ENCODE peak calls at places on chromosomes 6 and 20, in six cellular contexts. G is psoas muscle; A is ovary; J is HCT116; U is CD8-positive, alpha-beta T cell; S is cardiac muscle cell. D is an unnamed sample.

GRCh38 chr20:15278041-15278440 is 940.6 kb upstream of the FLRT3 start:
- DNase-seq in G (no peak), A (no peak), J (no peak), U (no peak), S (no peak), D (no peak)

GRCh38 chr6:20717743-20718142 is 183.5 kb downstream of the CDKAL1 start:
- DNase-seq in G (no peak), A (no peak), J (no peak), U (no peak), S (peak; percentile 21), D (no peak)

GRCh38 chr6:138567052-138567451 is 67.8 kb upstream of the NHSL1 start:
- DNase-seq in G (no peak), A (no peak), J (no peak), U (no peak), S (no peak), D (no peak)

GRCh38 chr6:139407718-139408222 is 33.3 kb upstream of the CITED2 start:
- DNase-seq in G (no peak), A (no peak), J (no peak), U (no peak), S (no peak), D (no peak)

GRCh38 chr20:59351148-59352040 is 51.0 kb downstream of the EDN3 start:
- DNase-seq in G (no peak), A (no peak), J (no peak), U (no peak), S (no peak), D (peak; percentile 21)

GRCh38 chr6:46325561-46326525 is 155.1 kb upstream of the ENPP5 start:
- DNase-seq in G (no peak), A (peak; percentile 26), J (no peak), U (no peak), S (peak; percentile 10), D (no peak)

GRCh38 chr20:25571817-25572216 is 13.5 kb downstream of the NINL start:
- DNase-seq in G (no peak), A (no peak), J (no peak), U (no peak), S (no peak), D (no peak)

GRCh38 chr20:45254867-45255266 is 503 bp upstream of the SLPI start:
- DNase-seq in G (no peak), A (no peak), J (no peak), U (no peak), S (no peak), D (no peak)

GRCh38 chr6:81901589-81901988 is 149.1 kb upstream of the TENT5A start:
- DNase-seq in G (no peak), A (no peak), J (no peak), U (no peak), S (peak; percentile 42), D (no peak)

GRCh38 chr6:168150551-168151444 is 71.8 kb upstream of the FRMD1 start:
- DNase-seq in G (no peak), A (no peak), J (no peak), U (peak; percentile 17), S (peak; percentile 47), D (peak; percentile 59)

GRCh38 chr6:33927551-33927950 is 123.7 kb upstream of the MLN start:
- DNase-seq in G (no peak), A (peak; percentile 27), J (no peak), U (no peak), S (no peak), D (no peak)

GRCh38 chr6:85092224-85092623 is 327.8 kb upstream of the TBX18 start:
- DNase-seq in G (no peak), A (no peak), J (no peak), U (no peak), S (no peak), D (no peak)

GRCh38 chr6:30963641-30964040 is 19.9 kb upstream of the MUC21 start:
- DNase-seq in G (no peak), A (no peak), J (no peak), U (no peak), S (no peak), D (no peak)

DNA sequence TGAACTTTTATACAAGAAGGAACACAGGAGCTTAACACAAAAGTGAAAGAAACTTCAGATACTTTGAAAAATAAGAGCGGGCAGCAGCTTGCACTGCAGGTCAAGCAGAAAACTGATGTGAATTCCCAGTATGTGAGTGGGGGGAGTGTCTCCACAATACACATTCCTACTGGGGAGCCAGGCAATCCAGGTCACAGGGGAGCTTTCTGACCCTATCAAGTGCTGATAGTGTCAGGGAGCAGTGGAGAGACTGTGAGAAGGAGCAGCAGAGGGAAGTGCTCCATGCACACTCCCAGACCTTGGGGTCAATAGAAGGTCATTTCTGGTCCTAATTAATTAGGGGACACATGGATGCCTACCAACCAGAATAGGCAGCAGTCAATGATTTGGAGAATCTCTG is 59.4 kb downstream of the PDSS2 start:
- DNase-seq in G (no peak), A (no peak), J (no peak), U (no peak), S (peak; percentile 66), D (no peak)
- H3K9me3 ChIP-seq in G (peaks cover 8% of the 10 kb centered on the region), A (peaks cover 5% of the 10 kb centered on the region), J (peaks cover 4% of the 10 kb centered on the region), U (no peaks in the 10 kb centered on the region), S (no peaks in the 10 kb centered on the region), D (peaks cover 20% of the 10 kb centered on the region)

GRCh38 chr6:9161731-9162130 is 726.4 kb upstream of the SLC35B3 start:
- DNase-seq in G (no peak), A (no peak), J (no peak), U (no peak), S (no peak), D (no peak)
- H3K9me3 ChIP-seq in G (no peaks in the 10 kb centered on the region), A (no peaks in the 10 kb centered on the region), J (no peaks in the 10 kb centered on the region), U (no peaks in the 10 kb centered on the region), S (no peaks in the 10 kb centered on the region), D (no peaks in the 10 kb centered on the region)

GRCh38 chr6:152404936-152405595 is 232.1 kb downstream of the SYNE1 start:
- DNase-seq in G (no peak), A (no peak), J (no peak), U (no peak), S (no peak), D (no peak)
- H3K9me3 ChIP-seq in G (no peaks in the 10 kb centered on the region), A (no peaks in the 10 kb centered on the region), J (no peaks in the 10 kb centered on the region), U (no peaks in the 10 kb centered on the region), S (no peaks in the 10 kb centered on the region), D (no peaks in the 10 kb centered on the region)

GRCh38 chr6:140538926-140539325 is 1164.5 kb upstream of the CITED2 start:
- DNase-seq in G (no peak), A (no peak), J (no peak), U (no peak), S (no peak), D (no peak)

GRCh38 chr6:140542858-140543257 is 1168.4 kb upstream of the CITED2 start:
- DNase-seq in G (no peak), A (no peak), J (no peak), U (no peak), S (no peak), D (no peak)

GRCh38 chr6:140537834-140538680 is 1163.6 kb upstream of the CITED2 start:
- DNase-seq in G (no peak), A (peak; percentile 22), J (no peak), U (no peak), S (peak; percentile 71), D (no peak)

GRCh38 chr6:140541288-140541687 is 1166.8 kb upstream of the CITED2 start:
- DNase-seq in G (no peak), A (no peak), J (no peak), U (no peak), S (no peak), D (no peak)

DNA sequence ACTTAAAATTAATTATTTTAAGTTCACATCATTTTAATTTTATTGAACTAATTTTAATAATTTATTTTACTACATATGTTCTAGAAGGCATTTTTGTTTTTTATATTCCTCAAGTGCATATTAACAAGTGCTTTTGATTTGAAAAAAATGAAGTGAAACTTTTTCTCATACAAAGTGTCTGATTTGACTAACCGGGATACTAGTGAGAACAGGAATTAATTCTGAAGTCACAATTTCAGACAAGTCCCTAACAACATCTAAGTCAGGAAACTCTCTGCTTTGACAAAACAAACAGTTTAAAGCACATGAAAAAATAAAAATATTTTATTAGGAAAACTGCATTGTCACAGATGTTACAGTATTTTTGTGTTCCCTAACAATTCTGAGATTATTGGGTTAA is 1166.3 kb upstream of the CITED2 start:
- DNase-seq in G (no peak), A (no peak), J (no peak), U (no peak), S (no peak), D (no peak)
- H3K9me3 ChIP-seq in G (no peaks in the 10 kb centered on the region), A (no peaks in the 10 kb centered on the region), J (no peaks in the 10 kb centered on the region), U (no peaks in the 10 kb centered on the region), S (no peaks in the 10 kb centered on the region), D (no peaks in the 10 kb centered on the region)

DNA sequence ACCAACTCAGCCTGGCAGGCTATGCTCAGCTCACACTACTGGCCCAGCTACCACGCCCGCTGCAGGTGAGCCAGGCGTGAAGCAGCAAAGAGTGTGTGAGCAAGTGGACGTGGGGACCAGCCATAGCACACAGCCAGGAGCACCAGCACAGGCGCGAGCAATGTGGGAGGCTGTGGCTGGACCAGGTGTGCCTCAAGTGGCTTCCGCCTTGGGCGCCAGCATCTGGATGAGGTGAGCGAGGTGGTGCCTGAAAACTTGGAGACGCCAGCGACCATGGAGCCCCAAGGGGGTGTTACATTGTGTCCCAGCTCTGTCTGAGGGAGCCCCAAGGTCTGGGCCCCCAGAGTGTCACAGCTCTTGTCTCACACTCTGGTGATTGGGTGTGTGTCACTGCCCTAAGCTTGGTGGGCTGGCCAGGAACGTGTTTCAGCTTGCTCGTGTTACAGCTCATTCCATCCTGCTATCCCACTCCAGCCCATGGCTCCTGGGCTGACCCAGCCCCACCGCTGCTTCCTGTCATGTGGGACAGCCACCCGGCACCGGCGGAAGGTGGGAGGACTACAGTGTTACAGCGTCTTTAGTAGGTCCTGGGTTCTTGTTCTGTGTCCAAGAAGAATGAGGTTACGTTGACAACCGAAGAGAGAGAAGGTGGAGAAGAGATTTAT is 508.0 kb upstream of the MMS22L start:
- DNase-seq in G (no peak), A (no peak), J (no peak), U (no peak), S (no peak), D (no peak)
- H3K9me3 ChIP-seq in G (no peaks in the 10 kb centered on the region), A (no peaks in the 10 kb centered on the region), J (no peaks in the 10 kb centered on the region), U (no peaks in the 10 kb centered on the region), S (no peaks in the 10 kb centered on the region), D (peaks cover 4% of the 10 kb centered on the region)